ENCODE peak calls at places on chromosomes 1 and 21, in four cellular contexts. X, P, Z and S are unnamed samples. For H3K4me1, the result is how much of the 10 kb centered on the place peaks cover.

GRCh38 chr1:30403732-30404131 is 319.7 kb downstream of the MATN1 start:
- DNase-seq in X (no peak), P (no peak), Z (no peak), S (no peak)

GRCh38 chr1:16442941-16443340 is 2.4 kb downstream of the NECAP2 start:
- DNase-seq in X (no peak), P (no peak), Z (no peak), S (no peak)

GRCh38 chr1:91583326-91583755 is 82.7 kb downstream of the CDC7 start:
- DNase-seq in X (no peak), P (no peak), Z (no peak), S (no peak)

GRCh38 chr1:206470692-206471414 is 577 bp downstream of the IKBKE start:
- DNase-seq in X (peak), P (no peak), Z (peak), S (no peak)

GRCh38 chr1:247456914-247457638 is 828 bp downstream of the OR2B11 start:
- DNase-seq in X (no peak), P (no peak), Z (no peak), S (no peak)

GRCh38 chr1:89644119-89644814 is 11.3 kb downstream of the LRRC8C start:
- DNase-seq in X (no peak), P (no peak), Z (no peak), S (no peak)

GRCh38 chr1:97573560-97573959 is 347.3 kb downstream of the DPYD start:
- DNase-seq in X (no peak), P (no peak), Z (no peak), S (no peak)

GRCh38 chr1:110242062-110242461 is 31.9 kb downstream of the KCNC4 start:
- DNase-seq in X (no peak), P (no peak), Z (no peak), S (no peak)

GRCh38 chr1:15146142-15146541 is 7.4 kb upstream of the TMEM51 start:
- DNase-seq in X (no peak), P (no peak), Z (no peak), S (no peak)

GRCh38 chr1:47323475-47324105 is 9.6 kb upstream of the STIL start:
- DNase-seq in X (no peak), P (no peak), Z (no peak), S (no peak)

GRCh38 chr21:35737899-35738341 is 322.4 kb downstream of the SETD4 start:
- DNase-seq in X (no peak), P (peak), Z (no peak), S (no peak)

GRCh38 chr1:69915347-69915746 is 290.0 kb downstream of the LRRC40 start:
- DNase-seq in X (no peak), P (no peak), Z (no peak), S (no peak)

GRCh38 chr1:229661022-229661877 is 35.2 kb downstream of the URB2 start:
- DNase-seq in X (peak), P (peak), Z (peak), S (no peak)

GRCh38 chr1:30690115-30690645 is 33.2 kb downstream of the MATN1 start:
- DNase-seq in X (no peak), P (no peak), Z (no peak), S (no peak)

GRCh38 chr1:54340876-54341275 is 65.3 kb downstream of the SSBP3 start:
- DNase-seq in X (no peak), P (no peak), Z (no peak), S (no peak)

GRCh38 chr1:220732621-220733020 is 15.5 kb upstream of the MTARC2 start:
- DNase-seq in X (no peak), P (no peak), Z (no peak), S (no peak)

GRCh38 chr1:94514095-94514727 is 27.3 kb downstream of the F3 start:
- DNase-seq in X (no peak), P (no peak), Z (peak), S (no peak)

GRCh38 chr1:228463559-228464455 is 23.4 kb upstream of the RNF187 start:
- DNase-seq in X (peak), P (no peak), Z (peak), S (no peak)

GRCh38 chr21:42574234-42575027 is 60.8 kb downstream of the SLC37A1 start:
- DNase-seq in X (peak), P (no peak), Z (no peak), S (no peak)

GRCh38 chr1:54546651-54547348 is 1.2 kb upstream of the ACOT11 start:
- DNase-seq in X (no peak), P (no peak), Z (no peak), S (no peak)

GRCh38 chr1:110106013-110106941 is 6.0 kb upstream of the UBL4B start:
- DNase-seq in X (peak), P (peak), Z (peak), S (no peak)

GRCh38 chr1:28775121-28775942 is 36.6 kb upstream of the OPRD1 start:
- DNase-seq in X (peak), P (peak), Z (peak), S (no peak)

GRCh38 chr21:15992171-15992570 is 262.4 kb downstream of the USP25 start:
- DNase-seq in X (no peak), P (no peak), Z (no peak), S (no peak)

GRCh38 chr1:184272178-184272866 is 114.5 kb upstream of the C1orf21 start:
- DNase-seq in X (no peak), P (no peak), Z (no peak), S (no peak)

GRCh38 chr1:74799119-74799518 is 66.2 kb downstream of the TYW3 start:
- DNase-seq in X (no peak), P (no peak), Z (no peak), S (no peak)
- H3K4me1 ChIP-seq in X (under half), P (under half), Z (under half), S (under half)

GRCh38 chr1:235739124-235739523 is 89.5 kb upstream of the GNG4 start:
- DNase-seq in X (no peak), P (no peak), Z (no peak), S (no peak)

GRCh38 chr1:235736263-235736662 is 86.7 kb upstream of the GNG4 start:
- DNase-seq in X (no peak), P (no peak), Z (no peak), S (no peak)

GRCh38 chr1:235735630-235736029 is 86.0 kb upstream of the GNG4 start:
- DNase-seq in X (no peak), P (no peak), Z (no peak), S (no peak)

GRCh38 chr1:235739631-235740030 is 90.0 kb upstream of the GNG4 start:
- DNase-seq in X (no peak), P (no peak), Z (no peak), S (no peak)

GRCh38 chr1:235737751-235738150 is 88.2 kb upstream of the GNG4 start:
- DNase-seq in X (no peak), P (no peak), Z (no peak), S (no peak)
- H3K4me1 ChIP-seq in X (under half), P (under half), Z (under half), S (under half)

GRCh38 chr1:203505526-203506189 is 11.7 kb downstream of the OPTC start:
- DNase-seq in X (no peak), P (no peak), Z (no peak), S (no peak)

GRCh38 chr1:203503851-203504250 is 9.9 kb downstream of the OPTC start:
- DNase-seq in X (no peak), P (no peak), Z (no peak), S (no peak)

GRCh38 chr1:203506821-203507220 is 12.9 kb downstream of the OPTC start:
- DNase-seq in X (no peak), P (no peak), Z (no peak), S (no peak)

GRCh38 chr1:203507227-203507626 is 13.3 kb downstream of the OPTC start:
- DNase-seq in X (no peak), P (no peak), Z (no peak), S (no peak)

GRCh38 chr1:203504400-203505250 is 10.7 kb downstream of the OPTC start:
- DNase-seq in X (peak), P (peak), Z (peak), S (no peak)
- H3K4me1 ChIP-seq in X (under half), P (under half), Z (under half), S (under half)

GRCh38 chr1:12088607-12089006 is 25.5 kb downstream of the TNFRSF8 start:
- DNase-seq in X (peak), P (no peak), Z (no peak), S (no peak)

GRCh38 chr1:12087797-12088314 is 24.8 kb downstream of the TNFRSF8 start:
- DNase-seq in X (no peak), P (no peak), Z (no peak), S (no peak)

GRCh38 chr1:12091191-12091590 is 28.1 kb downstream of the TNFRSF8 start:
- DNase-seq in X (no peak), P (no peak), Z (no peak), S (no peak)

GRCh38 chr1:12094180-12094579 is 31.1 kb downstream of the TNFRSF8 start:
- DNase-seq in X (no peak), P (no peak), Z (no peak), S (no peak)

DNA sequence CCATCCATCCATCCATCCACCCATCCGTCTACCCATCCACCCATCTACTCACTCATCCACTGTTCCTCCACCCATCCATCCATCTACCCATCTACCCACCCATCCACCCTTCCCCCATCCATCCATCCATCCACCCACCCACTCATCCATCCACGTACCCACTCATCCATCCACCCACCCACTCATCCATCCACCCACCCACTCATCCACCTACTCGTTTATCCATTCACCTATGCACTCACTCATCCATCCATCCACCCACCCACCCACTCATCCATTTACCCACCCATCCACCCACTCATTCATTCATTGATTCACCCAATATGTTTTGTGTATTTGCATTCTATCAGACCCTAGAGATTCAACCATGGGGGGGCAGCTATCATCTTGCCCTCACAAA is 27.2 kb downstream of the TNFRSF8 start:
- DNase-seq in X (no peak), P (no peak), Z (no peak), S (no peak)
- H3K4me1 ChIP-seq in X (under half), P (under half), Z (under half), S (under half)